ENCODE peak calls at places on chromosomes 13 and 19, in nine cellular contexts. V is GM03348; P is ecto neural progenitor cell; H is cardiac muscle cell; Y is effector memory CD8-positive, alpha-beta T cell; Q is smooth muscle cell of the brain vasculature; B is nucleus accumbens; O is T-helper 17 cell; U is stimulated activated CD4-positive, alpha-beta T cell treated with anti-CD3 and anti-CD28 coated beads, Interleukin-1b, Interleukin-23, amount 100 ng/mL, for 48 hours. D is an unnamed sample.

GRCh38 chr13:95588721-95589120 is 36.2 kb downstream of the CLDN10 start:
- DNase-seq in V (no peak), O (no peak), P (no peak), Q (no peak), H (peak; percentile 15), U (no peak), B (no peak), Y (no peak), D (no peak)

GRCh38 chr13:23547000-23547590 is 23.1 kb upstream of the TNFRSF19 start:
- DNase-seq in U (no peak), H (peak; percentile 67), P (peak; percentile 62), Q (no peak), V (peak; percentile 68), Y (no peak), B (no peak), O (no peak), D (peak; percentile 71)

GRCh38 chr19:9847087-9847671 is 12.1 kb downstream of the PIN1 start:
- DNase-seq in Q (peak; percentile 44), Y (no peak), O (no peak), B (peak; percentile 15), P (peak; percentile 65), H (peak; percentile 92), U (peak; percentile 67), V (peak; percentile 96), D (peak; percentile 64)

GRCh38 chr13:44746690-44747089 is 170.6 kb upstream of the TSC22D1 start:
- DNase-seq in U (no peak), B (no peak), V (peak; percentile 37), P (no peak), Q (no peak), Y (no peak), H (no peak), O (no peak), D (no peak)

GRCh38 chr19:12983561-12984142 is 11.6 kb upstream of the NFIX start:
- DNase-seq in V (peak; percentile 96), Q (peak; percentile 37), P (peak; percentile 92), O (peak; percentile 87), U (peak; percentile 78), B (peak; percentile 35), H (peak; percentile 87), Y (peak; percentile 83), D (peak; percentile 84)

GRCh38 chr13:50122465-50122864 is 107.2 kb downstream of the KCNRG start:
- DNase-seq in P (no peak), B (no peak), H (no peak), O (no peak), V (no peak), Y (no peak), Q (no peak), U (no peak), D (no peak)

GRCh38 chr13:42384265-42384664 is 112.3 kb downstream of the AKAP11 start:
- DNase-seq in H (no peak), Q (no peak), U (no peak), B (no peak), O (no peak), P (no peak), Y (no peak), V (no peak), D (no peak)

GRCh38 chr19:34556500-34556899 is 74.9 kb downstream of the WTIP start:
- DNase-seq in B (no peak), H (peak; percentile 50), U (peak; percentile 28), O (no peak), Q (no peak), V (no peak), P (no peak), Y (no peak), D (no peak)

GRCh38 chr19:42290136-42290522 is 11.8 kb upstream of the PRR19 start:
- DNase-seq in Q (no peak), H (no peak), P (no peak), V (no peak), U (no peak), B (no peak), Y (no peak), O (no peak), D (no peak)

GRCh38 chr19:8641908-8642547 is 11.6 kb downstream of the NFILZ start:
- DNase-seq in U (no peak), H (peak; percentile 79), B (no peak), V (peak; percentile 78), Y (peak; percentile 33), O (no peak), Q (no peak), P (no peak), D (no peak)

GRCh38 chr19:51014242-51014641 is 5.3 kb downstream of the KLK10 start:
- DNase-seq in Y (no peak), H (no peak), O (no peak), P (no peak), Q (no peak), V (no peak), B (no peak), U (no peak), D (no peak)

GRCh38 chr19:38494379-38494778 is 60.9 kb downstream of the RYR1 start:
- DNase-seq in B (no peak), Y (no peak), O (no peak), P (no peak), V (no peak), H (no peak), Q (no peak), U (no peak), D (no peak)

GRCh38 chr19:18191640-18192062 is 1.4 kb upstream of the MPV17L2 start:
- DNase-seq in O (no peak), U (no peak), Y (no peak), Q (no peak), H (no peak), B (no peak), P (no peak), V (no peak), D (no peak)

GRCh38 chr13:30864352-30865130 is 41.5 kb upstream of the MEDAG start:
- DNase-seq in P (no peak), B (no peak), H (peak; percentile 89), Q (peak; percentile 87), Y (no peak), O (no peak), U (no peak), V (peak; percentile 64), D (no peak)

GRCh38 chr19:3096267-3096901 is 2.2 kb downstream of the GNA11 start:
- DNase-seq in Y (no peak), H (no peak), B (no peak), U (no peak), V (no peak), O (no peak), P (no peak), Q (no peak), D (no peak)

GRCh38 chr19:16381756-16382401 is 57.3 kb downstream of the KLF2 start:
- DNase-seq in O (no peak), Q (no peak), V (peak; percentile 89), Y (no peak), B (no peak), H (peak; percentile 86), P (no peak), U (no peak), D (peak; percentile 97)

GRCh38 chr19:19207637-19208582 is 3.8 kb upstream of the NCAN start:
- DNase-seq in U (no peak), B (peak; percentile 25), H (no peak), O (no peak), V (no peak), P (no peak), Y (no peak), Q (no peak), D (no peak)

GRCh38 chr13:42638101-42638500 is 64.1 kb downstream of the TNFSF11 start:
- DNase-seq in O (no peak), B (no peak), U (no peak), H (no peak), P (no peak), Q (no peak), Y (no peak), V (no peak), D (no peak)

GRCh38 chr13:43544011-43544410 is 242.8 kb downstream of the ENOX1 start:
- DNase-seq in B (no peak), H (peak; percentile 30), Q (no peak), P (no peak), V (peak; percentile 9), U (no peak), Y (no peak), O (no peak), D (no peak)

GRCh38 chr19:7729211-7729610 is 2.7 kb downstream of the CLEC4G start:
- DNase-seq in Q (no peak), O (no peak), B (no peak), H (no peak), P (no peak), Y (no peak), V (no peak), U (no peak), D (no peak)

GRCh38 chr19:8361921-8362793 is 1.8 kb upstream of the ANGPTL4 start:
- DNase-seq in P (no peak), Q (no peak), H (peak; percentile 99), V (peak; percentile 93), U (peak; percentile 54), Y (no peak), B (no peak), O (no peak), D (peak; percentile 97)

GRCh38 chr19:42010245-42011126 is 16.5 kb upstream of the ATP1A3 start:
- DNase-seq in U (no peak), Y (no peak), B (no peak), V (peak; percentile 62), O (no peak), Q (no peak), P (no peak), H (peak; percentile 69), D (no peak)

GRCh38 chr13:55990631-55991030 is 1150.1 kb upstream of the PRR20A start:
- DNase-seq in H (no peak), V (no peak), U (no peak), Y (no peak), Q (no peak), P (no peak), B (no peak), O (no peak), D (no peak)

GRCh38 chr13:22090114-22090513 is 419.2 kb downstream of the FGF9 start:
- DNase-seq in U (no peak), B (no peak), O (no peak), Y (no peak), V (no peak), P (no peak), Q (no peak), H (no peak), D (no peak)

GRCh38 chr13:96661612-96662011 is 332.7 kb downstream of the OXGR1 start:
- DNase-seq in O (no peak), V (no peak), U (no peak), Y (no peak), H (no peak), Q (no peak), P (no peak), B (no peak), D (no peak)

GRCh38 chr19:35114656-35115537 is 726 bp upstream of the FXYD3 start:
- DNase-seq in H (peak; percentile 71), Y (peak; percentile 66), V (peak; percentile 86), O (peak; percentile 59), P (peak; percentile 92), B (peak; percentile 85), U (peak; percentile 62), Q (peak; percentile 31), D (peak; percentile 70)

GRCh38 chr19:17262557-17262956 is 2.0 kb downstream of the USHBP1 start:
- DNase-seq in O (no peak), Y (no peak), P (no peak), V (no peak), U (no peak), Q (no peak), B (no peak), H (no peak), D (no peak)